ENCODE peak calls at places on chromosomes 1 and 21, in six cellular contexts. Q is cardiac fibroblast, P is right lobe of liver, M is B cell, K is GM10248, C is cardiac muscle cell. V is an unnamed sample.

GRCh38 chr1:172005856-172006255 is 164.6 kb downstream of the DNM3 start:
- DNase-seq in P (peak; percentile 41), K (no peak), C (peak; percentile 6), M (no peak), Q (peak; percentile 33), V (no peak)

GRCh38 chr1:112461200-112461871 is 47.4 kb upstream of the WNT2B start:
- DNase-seq in P (no peak), C (no peak), K (no peak), Q (peak; percentile 25), M (no peak), V (no peak)

GRCh38 chr1:1554550-1554925 is 14.1 kb upstream of the TMEM240 start:
- DNase-seq in C (no peak), M (no peak), K (no peak), Q (no peak), P (no peak), V (no peak)

GRCh38 chr1:67652800-67653199 is 32.2 kb upstream of the GADD45A start:
- DNase-seq in K (no peak), M (no peak), P (no peak), Q (peak; percentile 92), C (peak; percentile 67), V (no peak)

GRCh38 chr21:36166705-36167104 is 10.1 kb downstream of the DOP1B start:
- DNase-seq in P (no peak), C (no peak), Q (no peak), M (no peak), K (no peak), V (no peak)

GRCh38 chr1:1462318-1462966 is 9.1 kb upstream of the ATAD3B start:
- DNase-seq in Q (peak; percentile 41), M (peak; percentile 41), P (no peak), K (peak; percentile 31), C (peak; percentile 56), V (no peak)

GRCh38 chr21:43345746-43346409 is 81.1 kb downstream of the SIK1 start:
- DNase-seq in Q (peak; percentile 93), M (no peak), P (no peak), C (peak; percentile 97), K (no peak), V (no peak)

GRCh38 chr1:59579222-59579621 is 235.5 kb upstream of the HOOK1 start:
- DNase-seq in C (no peak), Q (no peak), M (no peak), K (no peak), P (no peak), V (no peak)

GRCh38 chr1:4655674-4656532 is 1.5 kb downstream of the AJAP1 start:
- DNase-seq in Q (peak; percentile 44), M (peak; percentile 45), C (peak; percentile 35), K (no peak), P (peak; percentile 55), V (peak; percentile 59)

GRCh38 chr1:85015826-85016225 is 18.9 kb upstream of the MCOLN2 start:
- DNase-seq in P (no peak), M (no peak), Q (no peak), C (no peak), K (no peak), V (no peak)

GRCh38 chr1:243543501-243543900 is 287.7 kb downstream of the SDCCAG8 start:
- DNase-seq in Q (no peak), C (no peak), K (no peak), M (no peak), P (no peak), V (no peak)

GRCh38 chr1:32239790-32240139 is 7.3 kb upstream of the FAM167B start:
- DNase-seq in P (no peak), Q (no peak), C (no peak), M (no peak), K (no peak), V (no peak)

GRCh38 chr21:33116669-33117267 is 46.8 kb downstream of the OLIG1 start:
- DNase-seq in K (no peak), C (no peak), Q (no peak), P (no peak), M (no peak), V (no peak)

GRCh38 chr1:12173631-12174121 is 6.9 kb downstream of the TNFRSF1B start:
- DNase-seq in M (peak; percentile 88), C (peak; percentile 30), Q (no peak), K (peak; percentile 60), P (no peak), V (peak; percentile 65)

GRCh38 chr1:36199934-36200741 is 24.1 kb upstream of the THRAP3 start:
- DNase-seq in M (no peak), K (no peak), P (no peak), C (peak; percentile 87), Q (peak; percentile 59), V (no peak)

GRCh38 chr1:41122851-41123518 is 101.5 kb upstream of the SLFNL1 start:
- DNase-seq in M (no peak), C (peak; percentile 64), P (no peak), K (peak; percentile 14), Q (peak; percentile 89), V (no peak)

GRCh38 chr1:178798232-178798861 is 72.5 kb downstream of the ANGPTL1 start:
- DNase-seq in Q (no peak), K (no peak), C (no peak), M (no peak), P (no peak), V (no peak)

GRCh38 chr1:214952648-214953047 is 129.9 kb upstream of the KCNK2 start:
- DNase-seq in M (no peak), Q (peak; percentile 11), C (no peak), P (no peak), K (no peak), V (no peak)

GRCh38 chr1:21783679-21784603 is 992 bp upstream of the USP48 start:
- DNase-seq in K (peak; percentile 89), Q (peak; percentile 78), M (no peak), C (peak; percentile 99), P (no peak), V (peak; percentile 86)

GRCh38 chr21:36141513-36141925 is 6.6 kb downstream of the CBR3 start:
- DNase-seq in K (peak; percentile 74), M (peak; percentile 77), Q (peak; percentile 89), P (peak; percentile 86), C (peak; percentile 82), V (peak; percentile 74)

GRCh38 chr1:226939439-226940028 is 560 bp upstream of the COQ8A start:
- DNase-seq in Q (no peak), K (no peak), C (peak; percentile 59), M (peak; percentile 69), P (peak; percentile 79), V (no peak)

GRCh38 chr1:202836616-202837403 is 26.1 kb downstream of the PCAT6 start:
- DNase-seq in C (no peak), P (no peak), K (no peak), Q (no peak), M (no peak), V (no peak)

GRCh38 chr1:206503591-206504362 is 3.6 kb upstream of the RASSF5 start:
- DNase-seq in M (no peak), C (peak; percentile 96), P (no peak), K (peak; percentile 78), Q (peak; percentile 99), V (peak; percentile 80)

GRCh38 chr1:90474158-90474557 is 242.9 kb downstream of the BARHL2 start:
- DNase-seq in Q (no peak), M (no peak), P (no peak), C (no peak), K (no peak), V (no peak)
- TF ChIP-seq CTCF in Q (no peak), M (no peak), P (no peak), C (no peak), K (no peak), V (no peak)

GRCh38 chr21:46635324-46636180 is at the start of gene PRMT2:
- DNase-seq in M (peak; percentile 100), P (peak; percentile 98), C (peak; percentile 98), Q (peak; percentile 97), K (peak; percentile 100), V (peak; percentile 100)
- TF ChIP-seq CTCF in M (no peak), P (no peak), C (no peak), Q (no peak), K (no peak), V (no peak)

GRCh38 chr1:201309420-201309819 is 26.1 kb downstream of the PKP1 start:
- DNase-seq in M (no peak), P (peak; percentile 96), K (peak; percentile 33), C (peak; percentile 27), Q (peak; percentile 39), V (peak; percentile 42)
- TF ChIP-seq CTCF in M (no peak), P (peak; percentile 44), K (no peak), C (peak; percentile 9), Q (no peak), V (peak; percentile 21)

DNA sequence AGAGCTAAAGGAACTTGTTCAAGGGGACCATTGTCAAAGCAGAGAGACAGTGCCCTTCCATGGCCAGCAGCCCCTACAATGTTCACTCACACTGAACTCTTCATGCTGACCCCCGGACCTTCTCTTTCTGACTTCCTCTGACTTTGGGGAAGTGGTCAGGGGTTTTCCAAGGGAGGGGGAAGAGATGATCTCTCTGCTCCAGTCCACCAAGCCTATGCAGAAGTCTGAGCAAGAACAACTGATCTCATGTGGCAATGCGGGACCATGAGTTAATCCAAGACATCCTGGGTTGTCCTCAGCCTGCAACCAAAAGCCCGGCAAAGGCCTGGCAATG is 11.6 kb upstream of the ARHGEF2 start:
- DNase-seq in C (no peak), P (no peak), K (peak; percentile 55), Q (no peak), M (no peak), V (peak; percentile 53)
- TF ChIP-seq CTCF in C (no peak), P (no peak), K (no peak), Q (no peak), M (no peak), V (no peak)

GRCh38 chr1:200540281-200540680 is 80.3 kb downstream of the KIF14 start:
- DNase-seq in K (no peak), M (no peak), Q (no peak), P (no peak), C (no peak), V (no peak)

GRCh38 chr1:200530551-200531261 is 89.8 kb downstream of the KIF14 start:
- DNase-seq in C (no peak), Q (no peak), K (no peak), P (no peak), M (no peak), V (no peak)

DNA sequence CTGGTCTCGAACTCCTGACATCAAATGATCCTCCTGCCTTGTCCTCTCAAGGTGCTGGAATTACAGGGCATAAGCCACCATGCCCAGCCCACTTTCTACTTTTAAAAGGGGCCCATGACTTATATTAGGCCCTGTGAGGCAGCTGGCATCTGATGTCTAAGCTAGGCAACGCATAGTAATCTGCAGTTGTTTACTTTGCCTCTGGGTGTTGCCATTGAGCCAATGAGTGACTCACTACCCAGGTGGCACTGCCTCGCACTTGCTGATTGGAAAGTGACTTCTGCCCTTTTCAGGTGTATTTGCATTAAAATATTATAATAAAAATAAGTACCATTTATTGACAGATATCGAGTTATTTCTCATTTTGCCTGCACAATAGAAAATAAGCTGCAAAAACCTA is 84.9 kb downstream of the KIF14 start:
- DNase-seq in M (no peak), Q (peak; percentile 40), K (peak; percentile 36), C (peak; percentile 25), P (no peak), V (peak; percentile 24)
- TF ChIP-seq CTCF in M (no peak), Q (no peak), K (peak; percentile 29), C (no peak), P (no peak), V (peak; percentile 37)